ENCODE peak calls at places on chromosome 14, in eight cellular contexts. S is KG1; D is type B pancreatic cell; W is foreskin keratinocyte; A is Right ventricle myocardium superior; R is activated naive CD4-positive, alpha-beta T cell treated with anti-CD3 and anti-CD28 coated beads for 36 hours; F is fibroblast of lung; K is body of pancreas. U is an unnamed sample.
A peak's percentile ranks its signal among the peaks of the same experiment; 100 is the strongest.

GRCh38 chr14:34851395-34851794 is 23.8 kb downstream of the BAZ1A start:
- DNase-seq in S (no peak), D (no peak), W (peak; percentile 75), A (no peak), R (no peak), F (peak; percentile 58), K (no peak), U (no peak)

GRCh38 chr14:77862154-77862783 is 62.4 kb downstream of the ADCK1 start:
- DNase-seq in S (peak; percentile 53), D (peak; percentile 83), W (peak; percentile 15), A (peak; percentile 85), R (peak; percentile 87), F (peak; percentile 61), K (peak; percentile 63), U (peak; percentile 86)

GRCh38 chr14:50230601-50231474 is 540 bp downstream of the SOS2 start:
- DNase-seq in S (peak; percentile 70), D (no peak), W (peak; percentile 83), A (peak; percentile 79), R (peak; percentile 75), F (peak; percentile 77), K (peak; percentile 65), U (peak; percentile 50)

GRCh38 chr14:96031691-96032090 is 7.5 kb upstream of the C14orf132 start:
- DNase-seq in S (no peak), D (no peak), W (no peak), A (no peak), R (no peak), F (no peak), K (no peak), U (no peak)

GRCh38 chr14:98186140-98186539 is 1085.9 kb downstream of the BCL11B start:
- DNase-seq in S (no peak), D (no peak), W (peak; percentile 84), A (no peak), R (no peak), F (no peak), K (no peak), U (no peak)

GRCh38 chr14:34750670-34751069 is 36.3 kb upstream of the CFL2 start:
- DNase-seq in S (no peak), D (no peak), W (peak; percentile 21), A (no peak), R (no peak), F (peak; percentile 69), K (no peak), U (no peak)

GRCh38 chr14:103014466-103015319 is 42.7 kb downstream of the CDC42BPB start:
- DNase-seq in S (no peak), D (no peak), W (peak; percentile 30), A (no peak), R (no peak), F (peak; percentile 43), K (no peak), U (peak; percentile 11)

GRCh38 chr14:52835122-52835903 is 43.9 kb upstream of the GNPNAT1 start:
- DNase-seq in S (no peak), D (no peak), W (peak; percentile 67), A (no peak), R (no peak), F (peak; percentile 51), K (peak; percentile 37), U (no peak)

GRCh38 chr14:75015496-75015895 is 12.8 kb downstream of the EIF2B2 start:
- DNase-seq in S (no peak), D (no peak), W (no peak), A (no peak), R (no peak), F (no peak), K (no peak), U (no peak)

GRCh38 chr14:87896393-87897380 is 96.3 kb downstream of the GALC start:
- DNase-seq in S (peak; percentile 12), D (no peak), W (peak; percentile 32), A (no peak), R (peak; percentile 9), F (peak; percentile 65), K (peak; percentile 26), U (no peak)

GRCh38 chr14:95290769-95291440 is 28.8 kb downstream of the CLMN start:
- DNase-seq in S (no peak), D (peak; percentile 59), W (peak; percentile 15), A (peak; percentile 73), R (peak; percentile 15), F (no peak), K (peak; percentile 95), U (no peak)

GRCh38 chr14:70919774-70920173 is 12.5 kb downstream of the PCNX1 start:
- DNase-seq in S (no peak), D (no peak), W (no peak), A (no peak), R (peak; percentile 48), F (peak; percentile 45), K (no peak), U (no peak)